ENCODE peak calls at places on chromosome 7, in five cellular contexts. S, W, Q, F and Y are unnamed samples.

GRCh38 chr7:72183835-72184234 is 228.3 kb downstream of the CALN1 start:
- DNase-seq in Q (peak), F (peak), W (peak), S (no peak), Y (no peak)

GRCh38 chr7:12436896-12437535 is 33.4 kb upstream of the VWDE start:
- DNase-seq in F (no peak), Q (peak), S (peak), W (peak), Y (no peak)

GRCh38 chr7:158252081-158252836 is 335.4 kb downstream of the PTPRN2 start:
- DNase-seq in S (no peak), Q (peak), W (no peak), F (no peak), Y (no peak)

GRCh38 chr7:21967500-21968099 is 21.9 kb upstream of the CDCA7L start:
- DNase-seq in S (no peak), Q (no peak), W (no peak), F (no peak), Y (no peak)

GRCh38 chr7:100516135-100516812 is 22.7 kb upstream of the AGFG2 start:
- DNase-seq in W (peak), Q (peak), F (peak), S (peak), Y (peak)

GRCh38 chr7:157627646-157628045 is 290.8 kb downstream of the DNAJB6 start:
- DNase-seq in F (no peak), W (no peak), S (no peak), Q (no peak), Y (no peak)

GRCh38 chr7:95577137-95577536 is 19.2 kb downstream of the PDK4 start:
- DNase-seq in S (no peak), Q (no peak), F (no peak), W (no peak), Y (no peak)

GRCh38 chr7:7178081-7178480 is 4.3 kb upstream of the C1GALT1 start:
- DNase-seq in S (no peak), F (no peak), W (no peak), Q (no peak), Y (no peak)

GRCh38 chr7:139915301-139915863 is 86.3 kb downstream of the TBXAS1 start:
- DNase-seq in S (peak), F (no peak), W (peak), Q (no peak), Y (no peak)

GRCh38 chr7:102431617-102432298 is 1.6 kb upstream of the ORAI2 start:
- DNase-seq in Q (no peak), F (no peak), S (no peak), W (peak), Y (no peak)

GRCh38 chr7:159067870-159068787 is 76.5 kb downstream of the VIPR2 start:
- DNase-seq in Q (no peak), S (no peak), F (no peak), W (no peak), Y (no peak)

GRCh38 chr7:71843677-71844076 is 568.5 kb downstream of the CALN1 start:
- DNase-seq in S (no peak), F (no peak), W (no peak), Q (no peak), Y (no peak)

GRCh38 chr7:3279147-3279818 is 21.8 kb upstream of the SDK1 start:
- DNase-seq in W (no peak), F (no peak), S (no peak), Q (no peak), Y (no peak)

GRCh38 chr7:17233643-17234397 is 64.6 kb upstream of the AHR start:
- DNase-seq in W (no peak), S (no peak), Q (no peak), F (no peak), Y (peak)

GRCh38 chr7:36438211-36438610 is 48.5 kb downstream of the ANLN start:
- DNase-seq in S (no peak), Q (no peak), W (no peak), F (no peak), Y (no peak)

GRCh38 chr7:34696415-34696814 is 38.4 kb downstream of the NPSR1 start:
- DNase-seq in W (no peak), Q (no peak), F (no peak), S (no peak), Y (no peak)

GRCh38 chr7:72112530-72112929 is 299.6 kb downstream of the CALN1 start:
- DNase-seq in W (no peak), Q (no peak), F (no peak), S (no peak), Y (no peak)

GRCh38 chr7:100602889-100603696 is 930 bp downstream of the PCOLCE start:
- DNase-seq in S (peak), Q (peak), F (peak), W (no peak), Y (no peak)

GRCh38 chr7:30117886-30118285 is 16.9 kb upstream of the MTURN start:
- DNase-seq in S (no peak), W (no peak), F (no peak), Q (no peak), Y (no peak)

GRCh38 chr7:111090834-111091233 is at the start of gene LRRN3:
- DNase-seq in Q (peak), W (no peak), F (peak), S (peak), Y (no peak)

GRCh38 chr7:47336178-47337020 is 245.5 kb downstream of the TNS3 start:
- DNase-seq in W (no peak), Q (no peak), F (no peak), S (peak), Y (no peak)

GRCh38 chr7:44324204-44325126 is 929 bp downstream of the CAMK2B start:
- DNase-seq in Q (peak), S (no peak), W (no peak), F (no peak), Y (no peak)

GRCh38 chr7:24963218-24963617 is 16.8 kb downstream of the OSBPL3 start:
- DNase-seq in W (no peak), S (peak), Q (no peak), F (no peak), Y (peak)

GRCh38 chr7:158541330-158542010 is 46.2 kb downstream of the PTPRN2 start:
- DNase-seq in S (no peak), W (no peak), Q (no peak), F (peak), Y (no peak)

GRCh38 chr7:40298421-40298820 is 163.6 kb downstream of the SUGCT start:
- DNase-seq in Q (no peak), S (peak), W (no peak), F (no peak), Y (no peak)

GRCh38 chr7:40300146-40300655 is 165.4 kb downstream of the SUGCT start:
- DNase-seq in Q (no peak), F (no peak), W (no peak), S (no peak), Y (no peak)

GRCh38 chr7:40299097-40299496 is 164.3 kb downstream of the SUGCT start:
- DNase-seq in Q (no peak), S (peak), F (no peak), W (no peak), Y (no peak)

GRCh38 chr7:40303996-40304395 is 169.2 kb downstream of the SUGCT start:
- DNase-seq in Q (no peak), S (no peak), W (no peak), F (no peak), Y (no peak)

GRCh38 chr7:40301486-40302065 is 166.8 kb downstream of the SUGCT start:
- DNase-seq in Q (no peak), W (no peak), F (no peak), S (peak), Y (no peak)
- TF ChIP-seq RCOR1 in Q (no peak), W (no peak), F (no peak), S (no peak), Y (no peak)

GRCh38 chr7:27064169-27064568 is 31.6 kb downstream of the HOXA1 start:
- DNase-seq in W (no peak), F (no peak), Q (no peak), S (no peak), Y (no peak)
- TF ChIP-seq RCOR1 in W (no peak), F (no peak), Q (no peak), S (no peak), Y (no peak)

GRCh38 chr7:120553497-120553896 is 280.5 kb downstream of the KCND2 start:
- DNase-seq in Q (no peak), W (no peak), F (no peak), S (no peak), Y (no peak)

GRCh38 chr7:120550494-120551048 is 277.6 kb downstream of the KCND2 start:
- DNase-seq in F (no peak), Q (no peak), S (no peak), W (no peak), Y (no peak)

DNA sequence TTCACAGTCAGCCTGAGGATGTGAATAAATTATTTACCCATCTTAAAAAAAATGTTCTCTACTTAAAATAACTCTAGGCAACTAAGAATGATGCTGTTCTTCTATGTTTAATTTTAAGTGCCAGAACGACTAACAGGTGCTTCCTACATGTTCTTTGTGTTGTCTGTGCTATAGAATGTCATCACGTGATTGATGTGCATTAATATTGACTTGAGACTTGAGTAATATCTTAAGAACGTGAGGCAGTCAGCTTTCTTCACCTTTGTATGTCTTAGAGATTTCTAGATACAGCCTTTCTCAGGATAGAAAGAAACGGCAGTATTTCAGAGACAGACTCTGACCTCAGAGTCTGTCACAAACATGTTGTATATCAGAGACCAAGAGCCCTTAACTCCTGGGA is 274.6 kb downstream of the KCND2 start:
- DNase-seq in S (no peak), W (no peak), F (no peak), Q (no peak), Y (no peak)
- TF ChIP-seq RCOR1 in S (no peak), W (no peak), F (no peak), Q (no peak), Y (no peak)

GRCh38 chr7:39911167-39911566 is 38.9 kb upstream of the CDK13 start:
- DNase-seq in W (no peak), S (peak), Q (no peak), F (no peak), Y (no peak)
- TF ChIP-seq RCOR1 in W (no peak), S (no peak), Q (no peak), F (no peak), Y (no peak)

GRCh38 chr7:135510603-135511183 is 791 bp upstream of the CNOT4 start:
- DNase-seq in S (peak), Q (peak), W (peak), F (peak), Y (peak)

GRCh38 chr7:135508853-135509588 is 881 bp downstream of the CNOT4 start:
- DNase-seq in W (peak), S (peak), Q (peak), F (no peak), Y (peak)

GRCh38 chr7:135509839-135510602 is at the start of gene CNOT4:
- DNase-seq in S (peak), F (peak), Q (peak), W (peak), Y (peak)

GRCh38 chr7:135512135-135512887 is 2.4 kb upstream of the CNOT4 start:
- DNase-seq in F (peak), S (peak), W (peak), Q (peak), Y (peak)

GRCh38 chr7:135509589-135509838 is 388 bp downstream of the CNOT4 start:
- DNase-seq in S (peak), Q (no peak), W (no peak), F (peak), Y (no peak)
- TF ChIP-seq RCOR1 in S (no peak), Q (no peak), W (no peak), F (no peak), Y (no peak)